ENCODE peak calls at places on chromosomes 3 and 15, in seven cellular contexts. G is lower lobe of right lung; H is GM04504; Q is fibroblast of mammary gland; E is T-helper 2 cell; L is stimulated activated naive CD4-positive, alpha-beta T cell treated with Interleukin-2 at 50 U/mL for 16 hours; N is omental fat pad. I is an unnamed sample.

GRCh38 chr3:130787422-130788068 is 40.9 kb upstream of the PIK3R4 start:
- DNase-seq in H (no peak), G (no peak), N (no peak), E (no peak), Q (no peak), L (no peak), I (no peak)

GRCh38 chr3:39903253-39903652 is 93.8 kb downstream of the MYRIP start:
- DNase-seq in G (no peak), N (no peak), H (no peak), E (no peak), Q (no peak), L (no peak), I (no peak)

GRCh38 chr15:96264801-96265515 is 65.5 kb upstream of the NR2F2 start:
- DNase-seq in E (no peak), G (no peak), Q (no peak), N (no peak), H (no peak), L (no peak), I (no peak)

GRCh38 chr3:187914231-187914630 is 169.0 kb upstream of the BCL6 start:
- DNase-seq in Q (no peak), L (no peak), N (no peak), G (no peak), E (no peak), H (no peak), I (no peak)

GRCh38 chr3:110773413-110773954 is 298.1 kb upstream of the NECTIN3 start:
- DNase-seq in L (no peak), N (no peak), E (no peak), H (no peak), G (no peak), Q (peak; percentile 66), I (peak; percentile 78)

GRCh38 chr3:71092665-71093064 is 490.9 kb downstream of the FOXP1 start:
- DNase-seq in N (no peak), E (no peak), H (no peak), L (no peak), Q (no peak), G (no peak), I (no peak)

GRCh38 chr15:70974004-70974832 is 81.6 kb downstream of the LRRC49 start:
- DNase-seq in G (no peak), N (no peak), L (no peak), E (no peak), Q (peak; percentile 76), H (no peak), I (peak; percentile 63)

GRCh38 chr15:55289011-55289572 is 521 bp downstream of the RAB27A start:
- DNase-seq in Q (peak; percentile 54), G (peak; percentile 58), E (peak; percentile 13), L (peak; percentile 37), N (no peak), H (no peak), I (no peak)

GRCh38 chr3:154926721-154927120 is 153.4 kb upstream of the MME start:
- DNase-seq in L (no peak), N (no peak), G (no peak), Q (no peak), H (no peak), E (no peak), I (peak; percentile 24)

GRCh38 chr3:113055201-113055600 is 64.4 kb downstream of the GTPBP8 start:
- DNase-seq in N (no peak), Q (no peak), L (no peak), E (no peak), H (no peak), G (no peak), I (no peak)

GRCh38 chr15:68176601-68177000 is 28.5 kb downstream of the CALML4 start:
- DNase-seq in Q (peak; percentile 53), L (no peak), G (no peak), N (no peak), H (no peak), E (no peak), I (no peak)

GRCh38 chr15:76470691-76471090 is 134.1 kb downstream of the ISL2 start:
- DNase-seq in H (peak; percentile 22), G (no peak), L (no peak), N (no peak), E (no peak), Q (peak; percentile 24), I (no peak)

GRCh38 chr3:179452166-179452544 is 885 bp upstream of the GNB4 start:
- DNase-seq in H (no peak), N (no peak), E (no peak), Q (peak; percentile 71), G (no peak), L (no peak), I (peak; percentile 59)

GRCh38 chr15:67506775-67507747 is 13.9 kb upstream of the C15orf61 start:
- DNase-seq in L (no peak), N (no peak), Q (peak; percentile 71), H (no peak), E (no peak), G (no peak), I (peak; percentile 91)

GRCh38 chr15:90266061-90266431 is 574 bp downstream of the NGRN start:
- DNase-seq in Q (peak; percentile 25), N (no peak), G (no peak), H (no peak), E (peak; percentile 45), L (peak; percentile 28), I (no peak)

GRCh38 chr3:15491143-15491542 is 30.4 kb downstream of the COLQ start:
- DNase-seq in N (no peak), Q (no peak), G (no peak), E (no peak), L (no peak), H (no peak), I (no peak)

GRCh38 chr3:157142315-157142714 is 17.6 kb downstream of the CCNL1 start:
- DNase-seq in L (no peak), E (no peak), N (no peak), G (no peak), Q (no peak), H (no peak), I (no peak)

GRCh38 chr15:97904196-97904572 is 56.3 kb upstream of the ARRDC4 start:
- DNase-seq in N (no peak), E (peak; percentile 3), H (peak; percentile 45), Q (peak; percentile 63), L (no peak), G (peak; percentile 76), I (peak; percentile 51)

GRCh38 chr15:44468713-44469385 is 41.4 kb downstream of the CTDSPL2 start:
- DNase-seq in Q (peak; percentile 82), H (peak; percentile 21), G (no peak), E (no peak), L (no peak), N (no peak), I (peak; percentile 52)

GRCh38 chr3:169687603-169688002 is 24.1 kb upstream of the MECOM start:
- DNase-seq in G (no peak), H (no peak), E (no peak), N (no peak), L (no peak), Q (no peak), I (no peak)

GRCh38 chr3:114420072-114420471 is 126.2 kb downstream of the TIGIT start:
- DNase-seq in G (no peak), N (no peak), L (no peak), E (no peak), H (no peak), Q (no peak), I (no peak)

GRCh38 chr3:52437326-52438103 is 7.4 kb downstream of the SEMA3G start:
- DNase-seq in N (peak; percentile 20), G (no peak), H (no peak), Q (no peak), L (no peak), E (no peak), I (no peak)

GRCh38 chr15:63833246-63833696 is 477 bp downstream of the HERC1 start:
- DNase-seq in H (no peak), N (no peak), L (peak; percentile 23), G (peak; percentile 68), Q (peak; percentile 17), E (peak; percentile 20), I (no peak)

GRCh38 chr3:190307164-190307545 is 15.1 kb downstream of the CLDN1 start:
- DNase-seq in H (no peak), E (no peak), Q (no peak), N (no peak), L (no peak), G (no peak), I (no peak)